ENCODE peak calls at places on chromosomes 11 and 22, in six cellular contexts. U is activated T-helper 1 cell treated with anti-CD3 and anti-CD28 coated beads, Interleukin-12 subunit alpha, Interleukin-12 subunit beta, Interleukin-2, Interleukin-4 antibody, amounts not matched to agents 30 ng/mL and 10 ng/mL and 1 ng/mL, durations not matched to agents 14 hours and 24 hours and 36 hours; A is astrocyte of the spinal cord; E is HS-5; O is glutamatergic neuron; W is sigmoid colon. T is an unnamed sample.

GRCh38 chr11:90747057-90747456 is 524.2 kb upstream of the CHORDC1 start:
- DNase-seq in U (no peak), A (peak; percentile 51), E (peak; percentile 88), O (no peak), W (no peak), T (no peak)

GRCh38 chr22:46390652-46391301 is 55.3 kb downstream of the TRMU start:
- DNase-seq in U (no peak), A (peak; percentile 14), E (no peak), O (no peak), W (no peak), T (peak; percentile 75)

GRCh38 chr11:89442801-89443200 is 48.4 kb downstream of the NOX4 start:
- DNase-seq in U (no peak), A (no peak), E (no peak), O (no peak), W (no peak), T (no peak)

GRCh38 chr11:58629857-58630256 is 7.4 kb downstream of the CNTF start:
- DNase-seq in U (no peak), A (peak; percentile 57), E (no peak), O (no peak), W (no peak), T (no peak)

GRCh38 chr11:134505125-134505524 is 93.1 kb upstream of the B3GAT1 start:
- DNase-seq in U (no peak), A (no peak), E (no peak), O (no peak), W (no peak), T (no peak)

GRCh38 chr22:27108425-27109114 is 451.2 kb downstream of the MIAT start:
- DNase-seq in U (no peak), A (no peak), E (no peak), O (no peak), W (peak; percentile 93), T (peak; percentile 39)

GRCh38 chr11:111819161-111820058 is 52.0 kb downstream of the ALG9 start:
- DNase-seq in U (no peak), A (peak; percentile 72), E (peak; percentile 29), O (no peak), W (no peak), T (peak; percentile 65)

GRCh38 chr11:134226806-134227325 is 2.4 kb downstream of the VPS26B start:
- DNase-seq in U (no peak), A (no peak), E (no peak), O (no peak), W (no peak), T (no peak)

GRCh38 chr22:32448980-32449379 is 15.3 kb downstream of the BPIFC start:
- DNase-seq in U (no peak), A (no peak), E (no peak), O (no peak), W (no peak), T (no peak)

GRCh38 chr11:61598886-61599868 is 18.3 kb upstream of the SYT7 start:
- DNase-seq in U (no peak), A (peak; percentile 55), E (no peak), O (peak; percentile 69), W (peak; percentile 83), T (no peak)

GRCh38 chr11:61756452-61757212 is 4.2 kb downstream of the MYRF start:
- DNase-seq in U (no peak), A (peak; percentile 39), E (no peak), O (no peak), W (no peak), T (peak; percentile 88)

GRCh38 chr22:24002272-24002671 is 3.0 kb downstream of the GSTT4 start:
- DNase-seq in U (no peak), A (no peak), E (no peak), O (no peak), W (no peak), T (no peak)

GRCh38 chr11:65496304-65497140 is 2.3 kb upstream of the MALAT1 start:
- DNase-seq in U (no peak), A (peak; percentile 51), E (no peak), O (no peak), W (peak; percentile 76), T (no peak)

GRCh38 chr22:48612077-48612995 is 1215.3 kb downstream of the BRD1 start:
- DNase-seq in U (no peak), A (no peak), E (no peak), O (no peak), W (no peak), T (no peak)